ENCODE peak calls at places on chromosomes 12 and 14, in eight cellular contexts. M, L, X, Z, B, E, A and T are unnamed samples. For H3K4me1, H3K27me3 and H3K36me3, the result is how much of the 10 kb centered on the place peaks cover.

GRCh38 chr12:103626498-103626897 is 39.4 kb downstream of the STAB2 start:
- DNase-seq in M (no peak), L (peak), X (peak), Z (no peak), B (peak), E (peak), A (peak), T (no peak)

GRCh38 chr14:40113671-40114070 is 681.4 kb upstream of the FBXO33 start:
- DNase-seq in M (no peak), L (no peak), X (no peak), Z (no peak), B (no peak), E (peak), A (no peak), T (no peak)

GRCh38 chr12:9632766-9633165 is 25.1 kb upstream of the KLRB1 start:
- DNase-seq in M (no peak), L (no peak), X (no peak), Z (no peak), B (no peak), E (no peak), A (no peak), T (no peak)

GRCh38 chr12:14482886-14483285 is 84.8 kb downstream of the PLBD1 start:
- DNase-seq in M (no peak), L (no peak), X (no peak), Z (no peak), B (no peak), E (no peak), A (no peak), T (no peak)

GRCh38 chr14:55309761-55310365 is 38.6 kb downstream of the FBXO34 start:
- DNase-seq in M (no peak), L (no peak), X (no peak), Z (no peak), B (peak), E (no peak), A (no peak), T (no peak)

GRCh38 chr12:96487214-96487613 is 2.2 kb upstream of the CFAP54 start:
- DNase-seq in M (no peak), L (no peak), X (no peak), Z (no peak), B (no peak), E (no peak), A (no peak), T (no peak)

GRCh38 chr14:55121146-55121545 is 7.9 kb upstream of the LGALS3 start:
- DNase-seq in M (no peak), L (no peak), X (no peak), Z (no peak), B (no peak), E (no peak), A (no peak), T (no peak)

GRCh38 chr12:124466200-124467128 is 100.9 kb downstream of the NCOR2 start:
- DNase-seq in M (peak), L (no peak), X (peak), Z (no peak), B (no peak), E (no peak), A (no peak), T (no peak)

GRCh38 chr14:99786423-99787051 is 6.7 kb upstream of the EML1 start:
- DNase-seq in M (no peak), L (no peak), X (no peak), Z (no peak), B (no peak), E (no peak), A (no peak), T (no peak)

GRCh38 chr12:63036216-63036973 is 101.4 kb upstream of the PPM1H start:
- DNase-seq in M (no peak), L (no peak), X (no peak), Z (no peak), B (no peak), E (no peak), A (no peak), T (no peak)

GRCh38 chr14:50951032-50951431 is 6.7 kb upstream of the PYGL start:
- DNase-seq in M (no peak), L (no peak), X (no peak), Z (no peak), B (no peak), E (no peak), A (no peak), T (no peak)

GRCh38 chr12:7093486-7093885 is 1.2 kb upstream of the C1R start:
- DNase-seq in M (no peak), L (no peak), X (no peak), Z (no peak), B (no peak), E (no peak), A (no peak), T (no peak)

GRCh38 chr12:75862692-75863471 is 168.7 kb downstream of the PHLDA1 start:
- DNase-seq in M (no peak), L (no peak), X (no peak), Z (no peak), B (no peak), E (peak), A (no peak), T (no peak)

GRCh38 chr14:31435276-31435675 is 14.9 kb upstream of the HEATR5A start:
- DNase-seq in M (no peak), L (no peak), X (no peak), Z (no peak), B (no peak), E (no peak), A (no peak), T (no peak)

GRCh38 chr12:77710209-77710608 is 120.5 kb upstream of the NAV3 start:
- DNase-seq in M (no peak), L (no peak), X (no peak), Z (no peak), B (no peak), E (no peak), A (no peak), T (no peak)

GRCh38 chr12:124434951-124435805 is 132.2 kb downstream of the NCOR2 start:
- DNase-seq in M (no peak), L (peak), X (no peak), Z (no peak), B (no peak), E (no peak), A (no peak), T (no peak)

GRCh38 chr12:28611115-28611435 is 420.8 kb downstream of the CCDC91 start:
- DNase-seq in M (no peak), L (no peak), X (no peak), Z (no peak), B (no peak), E (no peak), A (no peak), T (no peak)

GRCh38 chr14:101333335-101334280 is 227.7 kb upstream of the DIO3 start:
- DNase-seq in M (no peak), L (peak), X (no peak), Z (no peak), B (no peak), E (no peak), A (no peak), T (no peak)

GRCh38 chr12:31238764-31239387 is 87.1 kb downstream of the SINHCAF start:
- DNase-seq in M (peak), L (peak), X (peak), Z (peak), B (peak), E (peak), A (peak), T (no peak)

GRCh38 chr12:93960521-93960920 is 187.9 kb upstream of the PLXNC1 start:
- DNase-seq in M (no peak), L (no peak), X (no peak), Z (no peak), B (no peak), E (no peak), A (no peak), T (no peak)

GRCh38 chr12:6229823-6230222 is 29.6 kb downstream of the CD9 start:
- DNase-seq in M (peak), L (no peak), X (peak), Z (no peak), B (no peak), E (peak), A (peak), T (no peak)

GRCh38 chr14:79103764-79104163 is 933.6 kb downstream of the NRXN3 start:
- DNase-seq in M (no peak), L (no peak), X (no peak), Z (no peak), B (no peak), E (no peak), A (no peak), T (no peak)

GRCh38 chr12:91173139-91173538 is 9.5 kb downstream of the DCN start:
- DNase-seq in M (no peak), L (no peak), X (peak), Z (no peak), B (no peak), E (no peak), A (no peak), T (no peak)

GRCh38 chr12:75374971-75375370 is 15.9 kb upstream of the GLIPR1L2 start:
- DNase-seq in M (no peak), L (no peak), X (no peak), Z (no peak), B (no peak), E (no peak), A (no peak), T (no peak)

GRCh38 chr12:48862691-48863090 is 3.0 kb downstream of the RND1 start:
- DNase-seq in M (no peak), L (peak), X (no peak), Z (no peak), B (no peak), E (no peak), A (no peak), T (no peak)

GRCh38 chr12:45296046-45296586 is 80.2 kb downstream of the ANO6 start:
- DNase-seq in M (no peak), L (no peak), X (no peak), Z (no peak), B (no peak), E (peak), A (no peak), T (no peak)

GRCh38 chr12:100031821-100032220 is 47.1 kb upstream of the ANKS1B start:
- DNase-seq in M (no peak), L (no peak), X (no peak), Z (no peak), B (no peak), E (no peak), A (no peak), T (no peak)

GRCh38 chr12:113062502-113063395 is 6.2 kb downstream of the DTX1 start:
- DNase-seq in M (no peak), L (peak), X (no peak), Z (no peak), B (no peak), E (no peak), A (no peak), T (no peak)

GRCh38 chr12:113059071-113059595 is 2.6 kb downstream of the DTX1 start:
- DNase-seq in M (no peak), L (no peak), X (no peak), Z (no peak), B (no peak), E (no peak), A (no peak), T (no peak)

GRCh38 chr12:113058553-113058952 is 2.0 kb downstream of the DTX1 start:
- DNase-seq in M (no peak), L (no peak), X (no peak), Z (no peak), B (no peak), E (no peak), A (no peak), T (no peak)

GRCh38 chr12:113061061-113061694 is 4.6 kb downstream of the DTX1 start:
- DNase-seq in M (no peak), L (no peak), X (no peak), Z (no peak), B (no peak), E (no peak), A (no peak), T (no peak)

GRCh38 chr12:113060336-113060960 is 3.9 kb downstream of the DTX1 start:
- DNase-seq in M (no peak), L (no peak), X (no peak), Z (no peak), B (no peak), E (no peak), A (no peak), T (no peak)
- H3K4me1 ChIP-seq in M (under half), L (under half), X (under half), Z (under half), B (under half), E (under half), A (under half), T (under half)

GRCh38 chr14:60645191-60645590 is 4.1 kb downstream of the SIX1 start:
- DNase-seq in M (no peak), L (no peak), X (no peak), Z (peak), B (no peak), E (no peak), A (no peak), T (no peak)
- H3K27me3 ChIP-seq in M (half or more), L (half or more), X (half or more), Z (under half), B (half or more), E (under half), A (half or more), T (under half)

GRCh38 chr12:109963330-109963729 is 32.8 kb downstream of the GIT2 start:
- DNase-seq in M (no peak), L (no peak), X (no peak), Z (no peak), B (no peak), E (no peak), A (no peak), T (no peak)
- H3K36me3 ChIP-seq in M (under half), L (under half), X (half or more), Z (under half), B (under half), E (half or more), A (under half), T (half or more)

DNA sequence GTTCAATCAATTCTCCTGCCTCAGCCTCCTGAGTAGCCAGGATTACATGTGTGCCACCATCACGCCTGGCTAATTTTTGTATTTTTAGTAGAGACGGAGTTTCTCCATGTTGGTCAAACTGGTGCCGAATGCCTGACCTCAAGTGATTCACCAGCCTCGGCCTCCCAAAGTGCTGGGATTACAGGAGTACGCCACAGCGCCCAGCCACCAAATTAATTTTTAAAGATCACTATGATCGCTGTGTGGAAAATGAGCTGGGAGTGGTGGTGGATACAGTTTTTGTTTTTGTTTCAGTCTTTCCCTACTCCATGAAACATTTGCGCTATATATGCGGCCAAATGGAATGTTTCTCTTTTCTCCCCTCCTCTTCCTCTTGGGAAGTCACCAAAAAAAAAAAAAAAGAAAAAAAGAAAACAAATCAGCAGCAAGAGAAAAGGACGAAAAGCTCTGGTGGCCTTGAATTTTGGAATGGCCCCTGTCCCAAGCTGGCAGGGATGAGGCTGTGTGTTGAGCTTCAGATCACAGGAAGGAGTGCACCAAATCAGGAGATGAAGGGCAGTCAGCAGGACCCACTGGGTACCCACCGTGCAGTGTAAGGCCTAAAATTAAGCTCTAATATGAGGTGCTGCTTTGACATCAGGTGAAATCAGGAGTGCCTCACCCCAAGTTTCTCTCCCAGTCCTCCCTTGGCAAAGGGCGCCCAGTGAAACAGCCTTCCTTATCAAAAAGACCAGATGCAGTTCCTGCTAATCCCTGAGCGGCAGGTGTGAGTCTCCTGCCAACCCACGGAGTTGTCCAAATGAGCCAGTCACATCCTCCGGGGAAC is 20.7 kb upstream of the P2RX4 start:
- DNase-seq in M (no peak), L (no peak), X (no peak), Z (no peak), B (no peak), E (no peak), A (no peak), T (no peak)
- H3K4me1 ChIP-seq in M (under half), L (under half), X (under half), Z (under half), B (under half), E (under half), A (under half), T (under half)

GRCh38 chr12:52787324-52787996 is 8.5 kb downstream of the KRT3 start:
- DNase-seq in M (no peak), L (no peak), X (no peak), Z (no peak), B (no peak), E (no peak), A (no peak), T (no peak)

GRCh38 chr12:52782502-52782901 is 5.4 kb upstream of the KRT76 start:
- DNase-seq in M (no peak), L (no peak), X (no peak), Z (no peak), B (no peak), E (no peak), A (no peak), T (no peak)

GRCh38 chr12:52784909-52785308 is 7.8 kb upstream of the KRT76 start:
- DNase-seq in M (no peak), L (no peak), X (no peak), Z (no peak), B (no peak), E (no peak), A (no peak), T (no peak)

GRCh38 chr12:52781399-52782082 is 4.4 kb upstream of the KRT76 start:
- DNase-seq in M (no peak), L (no peak), X (no peak), Z (no peak), B (no peak), E (no peak), A (no peak), T (no peak)

DNA sequence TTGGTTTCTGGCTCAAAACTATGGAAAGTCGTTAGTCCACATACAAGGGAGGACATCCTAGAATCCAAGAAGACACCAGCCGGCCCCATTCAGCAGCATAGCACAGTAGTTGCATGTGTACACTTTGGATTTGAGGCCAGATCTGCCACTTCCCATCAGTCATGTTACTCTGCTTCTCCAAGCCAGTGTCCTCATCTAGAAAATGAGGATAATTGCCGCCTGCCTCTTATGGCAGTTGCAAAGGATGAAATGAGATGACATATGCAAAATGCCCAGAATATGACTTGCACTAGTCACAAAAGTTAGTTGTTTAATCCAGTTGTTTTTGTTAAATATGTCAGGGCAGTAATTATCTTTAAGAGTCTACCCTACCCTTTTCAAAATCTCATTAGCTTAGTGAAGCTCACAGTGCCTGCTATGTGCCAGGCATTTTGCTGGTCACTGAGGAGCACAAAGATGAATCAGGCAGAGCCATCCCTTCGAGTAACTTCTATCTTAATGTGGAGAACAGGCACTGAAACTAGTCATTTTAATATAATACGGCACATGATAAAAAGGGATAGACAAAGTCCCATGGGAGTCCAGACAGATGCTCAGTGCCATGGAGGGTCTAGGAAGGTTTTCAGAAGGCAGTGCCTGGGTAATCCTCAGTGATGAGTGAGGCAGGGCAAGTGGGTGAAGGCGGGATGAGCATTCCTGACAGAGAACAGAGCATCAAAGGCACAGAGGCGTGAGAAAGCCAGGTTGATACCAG is 6.6 kb upstream of the KRT76 start:
- DNase-seq in M (no peak), L (no peak), X (no peak), Z (no peak), B (no peak), E (no peak), A (no peak), T (no peak)
- H3K27me3 ChIP-seq in M (under half), L (under half), X (under half), Z (half or more), B (under half), E (under half), A (under half), T (under half)